ENCODE peak calls at places on chromosomes 7 and 10, in six cellular contexts. R, W, L, B, I and P are unnamed samples.

GRCh38 chr10:819816-820215 is 111.7 kb downstream of the LARP4B start:
- DNase-seq in R (no peak), W (no peak), L (no peak), B (no peak), I (no peak), P (no peak)

GRCh38 chr10:100355069-100355468 is 8.0 kb downstream of the SCD start:
- DNase-seq in L (no peak), I (no peak), R (no peak), W (no peak), B (no peak), P (no peak)

GRCh38 chr7:93442478-93443224 is 131.9 kb downstream of the CALCR start:
- DNase-seq in R (no peak), W (no peak), L (peak), I (no peak), B (no peak), P (no peak)

GRCh38 chr10:60735244-60735643 is 43.0 kb upstream of the CDK1 start:
- DNase-seq in I (no peak), L (no peak), W (no peak), B (no peak), R (no peak), P (no peak)

GRCh38 chr10:124007102-124007772 is 86.2 kb downstream of the CHST15 start:
- DNase-seq in W (no peak), I (no peak), B (no peak), L (no peak), R (no peak), P (no peak)

GRCh38 chr10:21732067-21732772 is 198.2 kb downstream of the MLLT10 start:
- DNase-seq in W (peak), R (no peak), I (peak), L (peak), B (peak), P (peak)

GRCh38 chr7:40608321-40609075 is 473.7 kb downstream of the SUGCT start:
- DNase-seq in B (no peak), W (no peak), L (no peak), R (no peak), I (peak), P (no peak)

GRCh38 chr7:156942708-156943090 is 6.8 kb upstream of the NOM1 start:
- DNase-seq in W (no peak), L (no peak), R (no peak), B (no peak), I (no peak), P (no peak)

GRCh38 chr10:62747195-62747594 is 57.3 kb upstream of the ADO start:
- DNase-seq in W (no peak), R (no peak), I (no peak), L (peak), B (no peak), P (no peak)

GRCh38 chr10:113819989-113820388 is 33.9 kb downstream of the DCLRE1A start:
- DNase-seq in L (no peak), W (no peak), B (no peak), I (no peak), R (no peak), P (no peak)

GRCh38 chr10:113822174-113822573 is 31.7 kb downstream of the DCLRE1A start:
- DNase-seq in W (no peak), B (no peak), R (no peak), I (no peak), L (no peak), P (no peak)

GRCh38 chr10:113825791-113826190 is 28.1 kb downstream of the DCLRE1A start:
- DNase-seq in L (peak), W (no peak), I (no peak), R (no peak), B (no peak), P (no peak)

DNA sequence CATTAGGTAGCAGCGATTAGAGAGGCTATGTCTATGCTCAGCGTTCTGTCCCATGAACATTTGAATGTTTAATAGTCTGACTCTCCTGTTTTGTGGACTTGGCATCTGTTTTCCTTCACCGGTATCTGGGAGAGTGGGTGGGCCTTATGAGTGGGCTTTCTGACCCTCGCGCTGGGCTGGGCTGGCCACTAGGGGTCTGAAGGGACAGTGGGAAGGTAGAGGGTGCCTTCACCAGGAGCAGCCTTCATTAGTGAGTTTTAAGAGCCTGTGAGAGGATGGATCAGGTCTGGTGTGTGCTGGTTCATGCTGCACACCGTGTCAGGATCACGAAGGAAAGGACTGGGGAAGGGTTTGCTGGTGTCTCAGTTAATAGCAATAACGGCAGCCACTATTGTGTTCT is 33.4 kb downstream of the DCLRE1A start:
- DNase-seq in L (no peak), W (no peak), R (no peak), I (no peak), B (no peak), P (no peak)
- TF ChIP-seq CTCF in L (no peak), W (no peak), R (peak), I (peak), B (no peak), P (no peak)

GRCh38 chr10:30056767-30057355 is 2.5 kb downstream of the JCAD start:
- DNase-seq in R (no peak), I (no peak), W (no peak), B (no peak), L (no peak), P (no peak)

GRCh38 chr10:30057421-30057841 is 2.0 kb downstream of the JCAD start:
- DNase-seq in B (no peak), W (no peak), R (no peak), L (peak), I (no peak), P (no peak)

GRCh38 chr10:30058111-30058510 is 1.3 kb downstream of the JCAD start:
- DNase-seq in R (no peak), B (no peak), W (no peak), I (no peak), L (no peak), P (no peak)

GRCh38 chr10:30058570-30059132 is 735 bp downstream of the JCAD start:
- DNase-seq in W (no peak), L (no peak), R (no peak), B (peak), I (no peak), P (no peak)

GRCh38 chr10:30059209-30060107 is at the start of gene JCAD:
- DNase-seq in I (no peak), B (peak), W (no peak), L (no peak), R (peak), P (peak)
- TF ChIP-seq CTCF in I (no peak), B (peak), W (no peak), L (no peak), R (peak), P (no peak)

GRCh38 chr10:3159160-3159559 is 13.4 kb downstream of the PITRM1 start:
- DNase-seq in L (no peak), R (no peak), I (no peak), W (no peak), B (no peak), P (no peak)

GRCh38 chr10:3166496-3167290 is 5.9 kb downstream of the PITRM1 start:
- DNase-seq in I (no peak), W (no peak), L (no peak), R (no peak), B (no peak), P (no peak)

GRCh38 chr10:3165196-3165595 is 7.4 kb downstream of the PITRM1 start:
- DNase-seq in W (no peak), B (no peak), R (no peak), I (no peak), L (no peak), P (no peak)

GRCh38 chr10:3163879-3164278 is 8.7 kb downstream of the PITRM1 start:
- DNase-seq in W (no peak), R (no peak), B (no peak), I (no peak), L (no peak), P (no peak)

GRCh38 chr10:3162533-3162932 is 10.0 kb downstream of the PITRM1 start:
- DNase-seq in W (no peak), B (no peak), R (no peak), L (no peak), I (no peak), P (no peak)
- TF ChIP-seq CTCF in W (peak), B (no peak), R (peak), L (no peak), I (no peak), P (no peak)

GRCh38 chr10:128267581-128267980 is 141.4 kb upstream of the MKI67 start:
- DNase-seq in R (no peak), B (no peak), I (no peak), W (no peak), L (no peak), P (no peak)

GRCh38 chr10:128265596-128265995 is 139.4 kb upstream of the MKI67 start:
- DNase-seq in L (no peak), B (no peak), I (no peak), R (no peak), W (no peak), P (no peak)

GRCh38 chr10:128263891-128264688 is 137.9 kb upstream of the MKI67 start:
- DNase-seq in R (peak), I (no peak), B (peak), W (peak), L (peak), P (peak)

GRCh38 chr10:128268015-128268722 is 141.9 kb upstream of the MKI67 start:
- DNase-seq in R (peak), W (no peak), I (no peak), L (no peak), B (no peak), P (peak)
- TF ChIP-seq CTCF in R (peak), W (peak), I (peak), L (peak), B (peak), P (peak)

GRCh38 chr7:71860572-71860971 is 551.6 kb downstream of the CALN1 start:
- DNase-seq in R (no peak), L (no peak), W (no peak), I (no peak), B (no peak), P (no peak)
- TF ChIP-seq CTCF in R (no peak), L (no peak), W (no peak), I (no peak), B (no peak), P (no peak)

GRCh38 chr10:86689146-86689545 is 20.8 kb downstream of the LDB3 start:
- DNase-seq in B (no peak), I (no peak), L (no peak), R (no peak), W (no peak), P (no peak)
- TF ChIP-seq CTCF in B (no peak), I (no peak), L (no peak), R (no peak), W (no peak), P (no peak)

GRCh38 chr7:134988161-134988560 is 1.9 kb downstream of the AGBL3 start:
- DNase-seq in I (no peak), B (no peak), R (no peak), L (no peak), W (no peak), P (no peak)

GRCh38 chr7:134991469-134992339 is 5.4 kb downstream of the AGBL3 start:
- DNase-seq in R (no peak), W (peak), B (no peak), I (no peak), L (no peak), P (no peak)

GRCh38 chr7:134985894-134986362 is 380 bp upstream of the AGBL3 start:
- DNase-seq in W (no peak), I (no peak), B (no peak), R (no peak), L (no peak), P (no peak)

DNA sequence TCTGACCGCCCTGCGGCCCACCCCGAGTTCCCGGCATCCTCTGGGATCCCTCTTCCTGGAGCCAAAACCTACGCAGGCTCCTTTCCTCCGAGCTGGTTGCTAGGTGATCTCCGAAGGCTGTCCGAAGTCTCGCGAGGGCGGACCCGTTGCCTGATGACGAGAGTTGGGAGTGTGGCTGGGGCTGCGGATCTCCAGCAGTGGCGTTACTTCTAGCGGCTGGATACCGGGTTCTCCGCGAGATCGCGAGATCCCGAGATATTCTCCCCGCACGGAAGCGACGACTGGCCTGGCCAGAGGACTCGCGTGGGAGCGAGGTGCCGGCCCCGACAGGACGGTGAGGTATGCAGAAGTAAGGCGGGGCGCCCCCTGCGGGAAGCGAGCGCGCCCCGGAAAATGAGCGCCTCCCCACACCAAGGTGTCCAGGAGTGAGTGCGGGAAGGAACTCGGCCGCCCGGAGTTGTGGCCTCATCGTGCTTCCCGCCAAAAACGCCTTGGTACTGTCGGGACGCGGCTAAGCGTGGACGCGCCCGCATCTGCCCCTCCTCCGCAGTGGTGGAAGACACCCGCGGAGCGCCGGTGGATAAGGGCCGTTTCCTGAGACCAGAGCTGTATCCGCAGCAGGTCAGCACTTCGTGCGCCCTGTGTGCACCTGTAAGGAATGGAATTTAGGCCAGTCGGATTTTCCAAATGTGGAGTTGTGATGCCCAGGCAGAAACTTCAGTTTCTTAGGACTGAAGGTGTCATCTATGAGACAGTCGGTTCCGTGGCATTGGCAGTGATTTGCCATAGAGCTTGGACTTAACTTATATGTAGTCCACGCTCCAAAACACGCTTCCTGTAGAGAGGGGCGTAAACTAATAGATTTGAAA is at the start of gene AGBL3:
- DNase-seq in L (peak), W (peak), B (peak), R (peak), I (peak), P (peak)
- TF ChIP-seq CTCF in L (peak), W (peak), B (peak), R (peak), I (peak), P (peak)

DNA sequence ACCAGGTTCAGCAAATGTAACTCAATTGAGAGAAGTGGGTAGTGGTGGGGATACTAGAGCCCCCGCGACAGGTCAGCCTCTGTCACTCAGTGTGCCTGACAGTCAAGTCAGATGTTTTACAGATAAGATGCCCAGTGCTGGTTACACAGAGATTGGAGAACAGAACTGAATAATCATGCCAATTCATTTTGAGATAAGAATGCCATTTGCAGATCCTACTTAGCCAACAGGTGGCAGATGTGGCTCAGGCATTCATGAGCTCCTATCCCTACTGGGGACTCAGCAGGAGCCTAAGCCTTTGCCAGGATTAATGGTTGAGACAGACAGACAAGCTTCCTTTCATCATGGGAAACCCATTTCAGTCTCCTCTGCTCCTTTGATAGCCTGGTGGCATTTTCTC is 137.8 kb downstream of the MAPK8 start:
- DNase-seq in R (no peak), B (no peak), L (peak), W (peak), I (no peak), P (peak)
- TF ChIP-seq CTCF in R (peak), B (peak), L (peak), W (peak), I (peak), P (no peak)